ENCODE peak calls at places on chromosome 21, in seven cellular contexts. D, U, N, B, S, J and C are unnamed samples.

GRCh38 chr21:41069305-41069642 is 98.7 kb upstream of the BACE2 start:
- DNase-seq in D (no peak), B (no peak), U (no peak), S (no peak), J (no peak), N (no peak), C (no peak)

GRCh38 chr21:41369105-41369914 is 7.5 kb downstream of the MX2 start:
- DNase-seq in N (peak; percentile 80), J (peak; percentile 8), U (peak; percentile 80), S (peak; percentile 84), D (peak; percentile 30), B (peak; percentile 56), C (no peak)

GRCh38 chr21:44552681-44553080 is 1.4 kb upstream of the KRTAP10-2 start:
- DNase-seq in D (no peak), N (peak; percentile 47), S (no peak), J (no peak), B (no peak), U (no peak), C (no peak)

GRCh38 chr21:16837319-16837718 is 675.5 kb upstream of the CXADR start:
- DNase-seq in J (no peak), S (no peak), B (no peak), N (no peak), U (no peak), D (no peak), C (peak; percentile 33)

GRCh38 chr21:45011426-45011825 is 63.0 kb upstream of the ADARB1 start:
- DNase-seq in D (no peak), U (no peak), B (no peak), N (no peak), S (no peak), J (no peak), C (no peak)

GRCh38 chr21:45052960-45053359 is 21.4 kb upstream of the ADARB1 start:
- DNase-seq in U (peak; percentile 15), J (no peak), B (no peak), S (no peak), N (no peak), D (no peak), C (no peak)

GRCh38 chr21:41358193-41359166 is 3.3 kb upstream of the MX2 start:
- DNase-seq in D (no peak), N (no peak), S (no peak), J (no peak), B (no peak), U (no peak), C (no peak)

GRCh38 chr21:15894596-15894995 is 164.8 kb downstream of the USP25 start:
- DNase-seq in N (no peak), S (no peak), J (no peak), D (peak; percentile 35), U (no peak), B (no peak), C (peak; percentile 38)

GRCh38 chr21:45620201-45620600 is 23.3 kb upstream of the PCBP3 start:
- DNase-seq in B (no peak), U (no peak), S (no peak), N (no peak), D (no peak), J (no peak), C (no peak)

GRCh38 chr21:33640697-33641338 is 723 bp downstream of the CRYZL1 start:
- DNase-seq in D (peak; percentile 53), J (no peak), S (peak; percentile 47), B (no peak), N (no peak), U (no peak), C (peak; percentile 22)

GRCh38 chr21:44984428-44984791 is 44.6 kb downstream of the SLX9 start:
- DNase-seq in S (no peak), N (no peak), J (peak; percentile 22), B (no peak), D (no peak), U (no peak), C (no peak)

GRCh38 chr21:16194851-16195251 is 465.1 kb downstream of the USP25 start:
- DNase-seq in B (no peak), S (no peak), N (no peak), D (peak; percentile 22), J (no peak), U (no peak), C (peak; percentile 17)

GRCh38 chr21:45131537-45131999 is 57.2 kb downstream of the ADARB1 start:
- DNase-seq in B (no peak), U (no peak), N (no peak), S (no peak), D (no peak), J (no peak), C (no peak)

GRCh38 chr21:27570306-27570868 is 603.5 kb upstream of the ADAMTS5 start:
- DNase-seq in U (no peak), S (no peak), B (no peak), D (peak; percentile 61), N (no peak), J (peak; percentile 69), C (peak; percentile 94)

GRCh38 chr21:36966066-36966845 is at the start of gene HLCS:
- DNase-seq in U (peak; percentile 79), N (peak; percentile 75), S (peak; percentile 83), D (peak; percentile 55), J (peak; percentile 85), B (peak; percentile 62), C (peak; percentile 36)

GRCh38 chr21:45555251-45555556 is 13.0 kb upstream of the SLC19A1 start:
- DNase-seq in S (no peak), U (no peak), D (no peak), J (no peak), N (no peak), B (no peak), C (peak; percentile 30)

GRCh38 chr21:31204801-31205200 is 139.3 kb downstream of the TIAM1 start:
- DNase-seq in S (no peak), D (no peak), U (no peak), B (no peak), J (peak; percentile 33), N (no peak), C (no peak)

DNA sequence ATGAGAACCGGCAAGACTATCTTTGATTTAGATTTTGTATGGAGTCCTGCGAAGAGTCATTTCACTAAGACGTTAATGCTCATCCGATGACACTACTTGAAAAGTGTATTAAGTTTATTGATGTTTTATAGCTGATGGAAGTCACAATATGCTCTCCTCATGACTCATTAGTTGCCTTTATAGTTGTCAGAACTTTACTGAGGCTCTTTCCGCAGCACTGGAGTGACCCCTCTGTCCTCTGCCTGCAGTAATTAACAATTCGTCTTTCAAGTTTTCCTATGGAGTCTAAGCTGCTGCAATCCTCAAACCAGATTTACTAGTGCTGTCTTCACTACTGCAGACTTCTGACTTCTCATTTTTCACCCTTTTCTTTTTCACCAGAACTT is 853 bp downstream of the USP16 start:
- DNase-seq in S (peak; percentile 23), J (peak; percentile 37), B (no peak), N (no peak), D (peak; percentile 69), U (no peak), C (peak; percentile 22)
- H3K4ac ChIP-seq in S (no peak overlapping the region), J (peak overlapping the region; percentile 91), B (no peak overlapping the region), N (no peak overlapping the region), D (no peak overlapping the region), U (no peak overlapping the region), C (peak overlapping the region; percentile 79)

GRCh38 chr21:39007985-39008384 is 175.3 kb downstream of the PSMG1 start:
- DNase-seq in S (no peak), D (no peak), U (no peak), J (no peak), N (no peak), B (no peak), C (no peak)

GRCh38 chr21:39011911-39012310 is 171.3 kb downstream of the PSMG1 start:
- DNase-seq in N (no peak), B (no peak), D (no peak), U (no peak), S (no peak), J (no peak), C (no peak)

GRCh38 chr21:39012314-39013230 is 170.7 kb downstream of the PSMG1 start:
- DNase-seq in N (no peak), J (no peak), D (no peak), B (no peak), U (no peak), S (no peak), C (no peak)

GRCh38 chr21:39009587-39010225 is 173.5 kb downstream of the PSMG1 start:
- DNase-seq in N (no peak), S (no peak), U (no peak), B (no peak), J (no peak), D (no peak), C (no peak)

DNA sequence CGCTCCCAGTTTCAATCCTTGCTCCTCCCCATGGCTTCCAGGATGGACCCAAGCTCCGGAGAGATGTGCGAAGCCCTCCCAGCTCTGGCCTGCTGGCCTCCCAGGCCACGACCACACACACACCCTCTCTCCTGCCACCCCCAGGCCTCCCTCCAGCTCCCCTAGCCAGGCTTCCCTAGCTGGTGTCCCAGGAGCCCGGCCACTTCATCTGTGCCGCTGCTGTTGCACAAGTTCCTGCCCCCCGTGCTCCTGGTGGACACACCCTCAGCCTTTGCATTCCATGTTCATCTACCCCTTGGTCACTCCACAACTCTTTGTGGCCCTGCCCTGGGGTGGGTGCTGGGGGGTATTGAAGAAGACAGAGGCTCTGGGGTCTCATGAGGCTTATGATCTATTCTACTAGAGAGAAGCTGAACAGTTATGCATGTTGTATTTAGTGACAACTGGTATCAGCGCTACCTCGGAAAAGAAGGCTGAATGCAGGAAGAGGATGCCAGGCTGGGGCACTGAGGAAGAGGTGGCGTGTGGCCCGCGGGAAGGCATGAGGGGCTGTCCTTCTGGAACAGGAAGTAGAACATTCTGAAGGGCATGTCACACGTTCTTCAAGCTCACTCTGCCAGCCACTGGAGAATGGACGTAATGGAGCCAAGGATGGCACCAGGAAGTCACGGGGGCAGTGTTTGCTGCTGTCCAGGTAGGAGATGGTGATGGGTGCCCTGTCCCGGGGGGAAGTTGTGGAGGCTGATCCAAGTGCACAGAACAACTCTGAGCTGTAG is 172.4 kb downstream of the PSMG1 start:
- DNase-seq in D (no peak), U (no peak), S (no peak), N (no peak), B (no peak), J (no peak), C (no peak)
- H3K4ac ChIP-seq in D (peak overlapping the region; percentile 55), U (no peak overlapping the region), S (no peak overlapping the region), N (no peak overlapping the region), B (no peak overlapping the region), J (no peak overlapping the region), C (peak overlapping the region; percentile 67)

GRCh38 chr21:38330671-38331070 is 73.9 kb downstream of the KCNJ15 start:
- DNase-seq in N (no peak), B (no peak), U (no peak), J (no peak), D (no peak), S (no peak), C (no peak)

GRCh38 chr21:38333290-38334272 is 76.8 kb downstream of the KCNJ15 start:
- DNase-seq in B (no peak), J (no peak), N (no peak), U (no peak), S (peak; percentile 47), D (peak; percentile 24), C (no peak)

GRCh38 chr21:38340131-38340530 is 83.3 kb downstream of the KCNJ15 start:
- DNase-seq in N (no peak), B (no peak), S (no peak), J (no peak), D (no peak), U (no peak), C (no peak)

GRCh38 chr21:38337793-38338192 is 81.0 kb downstream of the KCNJ15 start:
- DNase-seq in N (no peak), U (no peak), J (no peak), D (no peak), B (no peak), S (no peak), C (no peak)

GRCh38 chr21:38334866-38335265 is 78.1 kb downstream of the KCNJ15 start:
- DNase-seq in N (no peak), S (no peak), U (no peak), D (no peak), J (peak; percentile 51), B (no peak), C (no peak)
- H3K4ac ChIP-seq in N (no peak overlapping the region), S (no peak overlapping the region), U (no peak overlapping the region), D (no peak overlapping the region), J (no peak overlapping the region), B (no peak overlapping the region), C (no peak overlapping the region)

GRCh38 chr21:35350965-35351364 is 301.9 kb upstream of the RUNX1 start:
- DNase-seq in U (no peak), S (no peak), B (no peak), J (no peak), D (peak; percentile 11), N (no peak), C (peak; percentile 41)
- H3K4ac ChIP-seq in U (no peak overlapping the region), S (no peak overlapping the region), B (no peak overlapping the region), J (no peak overlapping the region), D (no peak overlapping the region), N (no peak overlapping the region), C (no peak overlapping the region)